ENCODE peak calls at places on chromosomes 1 and 21, in four cellular contexts. X, O, N and Q are unnamed samples.

GRCh38 chr1:145916745-145917144 is 1.8 kb downstream of the PEX11B start:
- DNase-seq in O (no peak), N (no peak), X (no peak), Q (no peak)

GRCh38 chr1:180540697-180541594 is 17.8 kb upstream of the OVAAL start:
- DNase-seq in O (no peak), N (no peak), X (no peak), Q (no peak)

GRCh38 chr1:53562256-53562982 is 103.2 kb downstream of the DMRTB1 start:
- DNase-seq in X (peak; percentile 65), O (no peak), N (no peak), Q (no peak)

GRCh38 chr1:27862671-27863551 is 9.4 kb upstream of the THEMIS2 start:
- DNase-seq in N (no peak), O (peak; percentile 90), X (no peak), Q (no peak)

GRCh38 chr1:4838231-4838630 is 183.8 kb downstream of the AJAP1 start:
- DNase-seq in N (no peak), O (no peak), X (no peak), Q (no peak)

GRCh38 chr21:42118121-42118795 is 47.1 kb downstream of the UMODL1 start:
- DNase-seq in X (no peak), O (no peak), N (no peak), Q (no peak)

GRCh38 chr1:206635080-206635982 is at the start of gene DYRK3:
- DNase-seq in X (peak; percentile 95), O (peak; percentile 78), N (peak; percentile 87), Q (peak; percentile 85)

GRCh38 chr21:36209626-36210171 is 53.1 kb downstream of the DOP1B start:
- DNase-seq in O (peak; percentile 56), N (peak; percentile 46), X (peak; percentile 34), Q (peak; percentile 67)

GRCh38 chr21:46155514-46156377 is at the start of gene FTCD:
- DNase-seq in N (no peak), X (no peak), O (no peak), Q (no peak)

GRCh38 chr1:231828182-231828920 is 201.8 kb downstream of the DISC1 start:
- DNase-seq in O (peak; percentile 88), X (no peak), N (no peak), Q (no peak)

GRCh38 chr1:212482352-212483153 is 49.8 kb downstream of the NENF start:
- DNase-seq in O (no peak), N (no peak), X (no peak), Q (no peak)

GRCh38 chr1:54461731-54462596 is 55.8 kb upstream of the SSBP3 start:
- DNase-seq in X (no peak), O (no peak), N (no peak), Q (no peak)

GRCh38 chr21:42258150-42258884 is 39.4 kb downstream of the ABCG1 start:
- DNase-seq in O (no peak), N (peak; percentile 81), X (peak; percentile 80), Q (peak; percentile 68)

GRCh38 chr1:224457782-224458144 is 23.2 kb upstream of the WDR26 start:
- DNase-seq in O (no peak), N (no peak), X (no peak), Q (no peak)

GRCh38 chr21:34261841-34262832 is 101.7 kb upstream of the KCNE2 start:
- DNase-seq in X (no peak), N (no peak), O (no peak), Q (no peak)

GRCh38 chr1:154441241-154441888 is 36.2 kb downstream of the IL6R start:
- DNase-seq in X (no peak), O (no peak), N (no peak), Q (peak; percentile 27)

GRCh38 chr1:216722841-216723240 is 388 bp downstream of the ESRRG start:
- DNase-seq in N (no peak), O (no peak), X (no peak), Q (no peak)

GRCh38 chr1:27097484-27097917 is 57.4 kb downstream of the SLC9A1 start:
- DNase-seq in X (peak; percentile 76), O (peak; percentile 44), N (peak; percentile 72), Q (peak; percentile 47)

GRCh38 chr1:47772281-47772680 is 224.9 kb downstream of the TRABD2B start:
- DNase-seq in N (no peak), O (no peak), X (no peak), Q (no peak)

GRCh38 chr1:229884765-229885164 is 182.3 kb upstream of the GALNT2 start:
- DNase-seq in N (no peak), X (no peak), O (no peak), Q (no peak)

GRCh38 chr1:45673956-45674355 is 12.4 kb downstream of the GPBP1L1 start:
- DNase-seq in O (no peak), X (no peak), N (no peak), Q (no peak)

GRCh38 chr1:36350659-36351171 is 27.3 kb upstream of the EVA1B start:
- DNase-seq in X (peak; percentile 60), O (no peak), N (peak; percentile 42), Q (no peak)

GRCh38 chr1:46528297-46528955 is 23.0 kb downstream of the KNCN start:
- DNase-seq in X (no peak), N (no peak), O (no peak), Q (no peak)

GRCh38 chr1:195663549-195664280 is 944.5 kb downstream of the KCNT2 start:
- DNase-seq in X (no peak), N (no peak), O (peak; percentile 67), Q (no peak)

GRCh38 chr1:91308544-91308943 is 96.1 kb downstream of the HFM1 start:
- DNase-seq in O (no peak), X (no peak), N (no peak), Q (no peak)

GRCh38 chr1:61361971-61362370 is 279.6 kb downstream of the NFIA start:
- DNase-seq in X (no peak), O (no peak), N (no peak), Q (no peak)

GRCh38 chr1:67652800-67653199 is 32.2 kb upstream of the GADD45A start:
- DNase-seq in X (no peak), N (no peak), O (peak; percentile 79), Q (no peak)

GRCh38 chr1:80534606-80535360 is 1266.0 kb upstream of the ADGRL2 start:
- DNase-seq in N (no peak), O (no peak), X (no peak), Q (no peak)

GRCh38 chr1:16189003-16189402 is 23.4 kb downstream of the ARHGEF19 start:
- DNase-seq in O (no peak), X (no peak), N (no peak), Q (no peak)

GRCh38 chr1:168345939-168346338 is 65.3 kb downstream of the TBX19 start:
- DNase-seq in O (no peak), X (no peak), N (no peak), Q (peak; percentile 50)

GRCh38 chr1:182407724-182408123 is 7.3 kb upstream of the TEDDM1 start:
- DNase-seq in X (no peak), O (no peak), N (no peak), Q (no peak)

GRCh38 chr1:11391891-11392290 is 87.1 kb upstream of the DISP3 start:
- DNase-seq in X (no peak), O (no peak), N (no peak), Q (no peak)

GRCh38 chr1:234994411-234995295 is 134.0 kb downstream of the TOMM20 start:
- DNase-seq in X (no peak), O (no peak), N (no peak), Q (no peak)

GRCh38 chr1:171595324-171595723 is 26.7 kb upstream of the MYOCOS start:
- DNase-seq in N (no peak), O (no peak), X (no peak), Q (no peak)

GRCh38 chr1:6686294-6686693 is 15.3 kb downstream of the DNAJC11 start:
- DNase-seq in X (no peak), O (no peak), N (no peak), Q (no peak)

GRCh38 chr1:215730600-215730999 is 163.5 kb downstream of the KCTD3 start:
- DNase-seq in N (no peak), X (no peak), O (no peak), Q (no peak)

GRCh38 chr1:203169770-203170520 is 5.7 kb downstream of the MYBPH start:
- DNase-seq in N (no peak), O (no peak), X (no peak), Q (no peak)

GRCh38 chr1:37720231-37721130 is 28.2 kb downstream of the CDCA8 start:
- DNase-seq in O (no peak), X (no peak), N (no peak), Q (no peak)

GRCh38 chr21:43916691-43917514 is 51.9 kb downstream of the AGPAT3 start:
- DNase-seq in O (no peak), N (peak; percentile 71), X (peak; percentile 73), Q (peak; percentile 17)

GRCh38 chr21:37365657-37366487 is 701 bp upstream of the DYRK1A start:
- DNase-seq in X (peak; percentile 52), N (peak; percentile 80), O (no peak), Q (no peak)